ENCODE peak calls at places on chromosomes 2 and 18, in four cellular contexts. B, Z, J and R are unnamed samples.

GRCh38 chr2:143694335-143694734 is 565.1 kb downstream of the ARHGAP15 start:
- DNase-seq in B (no peak), Z (no peak), J (no peak), R (no peak)

GRCh38 chr2:173390036-173390435 is 35.4 kb downstream of the CDCA7 start:
- DNase-seq in B (no peak), Z (no peak), J (no peak), R (no peak)

GRCh38 chr18:45865466-45865865 is 40.0 kb downstream of the SIGLEC15 start:
- DNase-seq in B (no peak), Z (no peak), J (peak; percentile 27), R (no peak)

GRCh38 chr2:44015239-44015638 is 19.4 kb upstream of the LRPPRC start:
- DNase-seq in B (no peak), Z (no peak), J (no peak), R (no peak)

GRCh38 chr2:60899230-60899891 is 18.0 kb downstream of the REL start:
- DNase-seq in B (no peak), Z (no peak), J (no peak), R (no peak)

GRCh38 chr2:9665903-9666302 is 35.1 kb upstream of the YWHAQ start:
- DNase-seq in B (no peak), Z (no peak), J (peak; percentile 58), R (no peak)

GRCh38 chr2:203583084-203583695 is 48.1 kb upstream of the RAPH1 start:
- DNase-seq in B (no peak), Z (no peak), J (no peak), R (no peak)

GRCh38 chr2:60633615-60634014 is 80.2 kb upstream of the BCL11A start:
- DNase-seq in B (no peak), Z (no peak), J (no peak), R (no peak)

GRCh38 chr2:191622374-191623320 is 55.3 kb upstream of the NABP1 start:
- DNase-seq in B (no peak), Z (no peak), J (no peak), R (no peak)

GRCh38 chr2:224569654-224570053 is 15.5 kb downstream of the CUL3 start:
- DNase-seq in B (no peak), Z (no peak), J (no peak), R (no peak)

GRCh38 chr2:101843048-101843447 is 145.5 kb downstream of the MAP4K4 start:
- DNase-seq in B (no peak), Z (no peak), J (no peak), R (no peak)

GRCh38 chr2:120854766-120855530 is 119.3 kb downstream of the GLI2 start:
- DNase-seq in B (no peak), Z (no peak), J (no peak), R (no peak)

GRCh38 chr2:159712929-159713575 is 746 bp downstream of the MARCHF7 start:
- DNase-seq in B (no peak), Z (no peak), J (peak; percentile 26), R (no peak)

GRCh38 chr2:25521665-25522387 is 151.6 kb downstream of the DTNB start:
- DNase-seq in B (peak; percentile 26), Z (no peak), J (peak; percentile 91), R (peak; percentile 80)

GRCh38 chr2:67619204-67619603 is 222.1 kb downstream of the ETAA1 start:
- DNase-seq in B (no peak), Z (no peak), J (no peak), R (no peak)

GRCh38 chr2:15874311-15874710 is 66.0 kb upstream of the MYCN start:
- DNase-seq in B (no peak), Z (no peak), J (no peak), R (no peak)

GRCh38 chr18:60322591-60322990 is 50.0 kb downstream of the MC4R start:
- DNase-seq in B (no peak), Z (no peak), J (no peak), R (no peak)

GRCh38 chr18:11579916-11580315 is 29.5 kb upstream of the SLC35G4 start:
- DNase-seq in B (no peak), Z (no peak), J (no peak), R (no peak)

GRCh38 chr2:20796374-20796791 is 26.5 kb downstream of the LDAH start:
- DNase-seq in B (no peak), Z (no peak), J (peak; percentile 38), R (no peak)

GRCh38 chr2:205293559-205293958 is 388.7 kb upstream of the NRP2 start:
- DNase-seq in B (no peak), Z (no peak), J (no peak), R (no peak)

GRCh38 chr2:231373184-231373583 is 22.3 kb upstream of the B3GNT7 start:
- DNase-seq in B (no peak), Z (no peak), J (no peak), R (no peak)

GRCh38 chr2:154693941-154694340 is 4.6 kb upstream of the KCNJ3 start:
- DNase-seq in B (no peak), Z (no peak), J (no peak), R (no peak)

GRCh38 chr2:216388046-216388884 is 16.0 kb upstream of the MARCHF4 start:
- DNase-seq in B (no peak), Z (no peak), J (no peak), R (no peak)

GRCh38 chr2:164599954-164600589 is 21.2 kb downstream of the GRB14 start:
- DNase-seq in B (peak; percentile 51), Z (no peak), J (peak; percentile 80), R (peak; percentile 64)

GRCh38 chr2:168086805-168087204 is 160.6 kb downstream of the STK39 start:
- DNase-seq in B (no peak), Z (no peak), J (peak; percentile 4), R (no peak)

GRCh38 chr2:231920366-231920765 is 5.8 kb downstream of the NPPC start:
- DNase-seq in B (no peak), Z (no peak), J (no peak), R (no peak)

GRCh38 chr18:51089691-51090090 is 59.7 kb downstream of the SMAD4 start:
- DNase-seq in B (no peak), Z (no peak), J (no peak), R (no peak)

GRCh38 chr18:63267990-63268721 is 51.4 kb downstream of the BCL2 start:
- DNase-seq in B (no peak), Z (no peak), J (no peak), R (no peak)

GRCh38 chr2:55011741-55012574 is 38.3 kb downstream of the RTN4 start:
- DNase-seq in B (no peak), Z (no peak), J (no peak), R (no peak)

GRCh38 chr2:190533175-190533967 is 1.2 kb downstream of the NEMP2 start:
- DNase-seq in B (no peak), Z (peak; percentile 20), J (no peak), R (no peak)

GRCh38 chr2:216274194-216274593 is 98.1 kb downstream of the MARCHF4 start:
- DNase-seq in B (no peak), Z (no peak), J (peak; percentile 14), R (no peak)

GRCh38 chr2:144630459-144631215 is 110.7 kb upstream of the ZEB2 start:
- DNase-seq in B (no peak), Z (no peak), J (peak; percentile 12), R (no peak)

GRCh38 chr18:55868909-55869308 is 280.9 kb upstream of the TCF4 start:
- DNase-seq in B (no peak), Z (no peak), J (no peak), R (no peak)

GRCh38 chr2:75560022-75560767 is 544 bp downstream of the EVA1A start:
- DNase-seq in B (peak; percentile 41), Z (no peak), J (peak; percentile 44), R (no peak)

GRCh38 chr2:169933124-169933711 is 106.0 kb downstream of the UBR3 start:
- DNase-seq in B (no peak), Z (no peak), J (peak; percentile 62), R (peak; percentile 39)

GRCh38 chr18:34911081-34911480 is 130.1 kb upstream of the MAPRE2 start:
- DNase-seq in B (no peak), Z (no peak), J (no peak), R (no peak)

DNA sequence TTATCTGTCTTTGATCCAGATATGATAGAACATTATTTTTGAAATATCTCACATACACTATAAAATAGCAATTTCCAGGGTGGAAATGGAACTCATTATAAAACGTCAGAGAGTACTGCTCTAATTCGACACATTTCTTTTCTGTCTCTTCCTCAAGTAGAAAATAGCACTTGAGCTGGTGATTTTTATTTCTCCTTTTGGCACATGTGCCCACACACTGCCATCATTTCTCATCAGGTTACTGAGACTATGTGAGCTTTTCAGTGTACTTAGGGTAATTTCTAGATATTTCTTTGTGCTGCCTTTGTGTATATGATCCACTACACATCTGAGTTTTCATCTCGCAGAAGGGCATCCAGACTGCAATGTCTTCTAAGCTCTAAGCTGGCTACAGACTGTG is 62.1 kb upstream of the PGAP1 start:
- DNase-seq in B (no peak), Z (no peak), J (no peak), R (no peak)
- H3K4me3 ChIP-seq in B (no peak overlapping the region), Z (no peak overlapping the region), J (no peak overlapping the region), R (no peak overlapping the region)

GRCh38 chr18:49613741-49614151 is 51.9 kb downstream of the LIPG start:
- DNase-seq in B (no peak), Z (no peak), J (no peak), R (no peak)
- H3K4me3 ChIP-seq in B (no peak overlapping the region), Z (no peak overlapping the region), J (no peak overlapping the region), R (no peak overlapping the region)

GRCh38 chr2:171960570-171960969 is 38.3 kb downstream of the HAT1 start:
- DNase-seq in B (no peak), Z (no peak), J (no peak), R (no peak)

GRCh38 chr2:171965661-171966060 is 34.1 kb upstream of the METAP1D start:
- DNase-seq in B (no peak), Z (no peak), J (no peak), R (peak; percentile 56)

GRCh38 chr2:171965238-171965637 is 34.5 kb upstream of the METAP1D start:
- DNase-seq in B (no peak), Z (no peak), J (no peak), R (no peak)

GRCh38 chr2:171964328-171964727 is 35.4 kb upstream of the METAP1D start:
- DNase-seq in B (no peak), Z (no peak), J (no peak), R (no peak)

GRCh38 chr2:171963198-171963597 is 36.6 kb upstream of the METAP1D start:
- DNase-seq in B (no peak), Z (no peak), J (no peak), R (peak; percentile 22)
- H3K4me3 ChIP-seq in B (no peak overlapping the region), Z (no peak overlapping the region), J (no peak overlapping the region), R (no peak overlapping the region)

GRCh38 chr2:193793914-193794313 is 1599.2 kb upstream of the TMEFF2 start:
- DNase-seq in B (no peak), Z (no peak), J (peak; percentile 31), R (no peak)

DNA sequence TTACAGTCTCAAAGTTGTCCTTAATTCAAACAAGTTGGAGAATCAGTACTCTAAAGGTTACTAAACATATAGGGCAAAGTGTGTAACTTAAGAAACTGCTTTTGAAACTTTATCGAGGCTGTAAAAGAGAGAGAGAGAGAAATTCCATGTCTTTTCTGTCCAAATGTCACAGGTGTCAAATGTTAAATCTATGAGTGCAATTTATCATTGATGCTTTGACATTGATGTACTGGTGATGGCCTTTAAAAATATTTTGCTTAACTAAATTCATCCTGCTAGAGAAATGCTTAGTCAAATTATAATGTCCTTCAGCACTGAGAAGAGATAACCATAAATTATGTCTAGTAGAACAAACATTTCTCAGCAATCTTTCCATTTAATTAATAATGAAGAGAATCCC is 1602.1 kb upstream of the TMEFF2 start:
- DNase-seq in B (no peak), Z (no peak), J (no peak), R (no peak)
- H3K4me3 ChIP-seq in B (no peak overlapping the region), Z (no peak overlapping the region), J (no peak overlapping the region), R (no peak overlapping the region)